ENCODE peak calls at places on chromosomes 11 and 22, in six cellular contexts. C is WTC11, R is KBM-7, B is adipocyte, M is HCT116, S is heart left ventricle. T is an unnamed sample.

GRCh38 chr11:129224538-129224937 is 32.4 kb upstream of the ARHGAP32 start:
- DNase-seq in B (no peak), C (no peak), R (no peak), M (no peak), S (peak), T (no peak)

GRCh38 chr22:32660292-32660691 is 141.2 kb upstream of the TIMP3 start:
- DNase-seq in B (peak), S (peak), C (peak), M (peak), R (peak), T (peak)

GRCh38 chr22:37105990-37106389 is 3.5 kb downstream of the TMPRSS6 start:
- DNase-seq in B (no peak), M (no peak), R (no peak), S (no peak), C (no peak), T (no peak)

GRCh38 chr11:81725691-81726090 is 1008.0 kb downstream of the FAM181B start:
- DNase-seq in C (no peak), S (no peak), B (no peak), M (no peak), R (no peak), T (no peak)

GRCh38 chr11:34936945-34937344 is 20.5 kb downstream of the PDHX start:
- DNase-seq in B (no peak), R (peak), C (no peak), S (no peak), M (no peak), T (no peak)

GRCh38 chr11:130831506-130832385 is 84.5 kb downstream of the SNX19 start:
- DNase-seq in M (no peak), B (peak), S (no peak), R (no peak), C (no peak), T (no peak)

GRCh38 chr22:46086577-46087335 is 63.6 kb upstream of the PPARA start:
- DNase-seq in R (no peak), C (no peak), M (no peak), S (peak), B (no peak), T (no peak)

GRCh38 chr11:64947202-64947814 is 11.6 kb upstream of the GPHA2 start:
- DNase-seq in B (no peak), S (no peak), C (no peak), M (no peak), R (no peak), T (no peak)

GRCh38 chr11:45384711-45385241 is 98.6 kb upstream of the SYT13 start:
- DNase-seq in R (no peak), S (no peak), B (no peak), M (no peak), C (no peak), T (no peak)

GRCh38 chr11:27317751-27318150 is 45.3 kb downstream of the CCDC34 start:
- DNase-seq in B (peak), C (no peak), S (no peak), M (peak), R (no peak), T (no peak)

GRCh38 chr11:95788921-95789505 is 569 bp downstream of the FAM76B start:
- DNase-seq in R (peak), M (no peak), S (peak), B (peak), C (peak), T (peak)

GRCh38 chr11:76329084-76329648 is 51.8 kb downstream of the THAP12 start:
- DNase-seq in M (peak), C (peak), R (no peak), S (no peak), B (no peak), T (no peak)

GRCh38 chr11:9601041-9601875 is 27.8 kb downstream of the WEE1 start:
- DNase-seq in M (no peak), B (no peak), S (peak), C (peak), R (peak), T (no peak)

GRCh38 chr22:17205432-17205831 is 13.8 kb downstream of the ADA2 start:
- DNase-seq in R (peak), C (no peak), B (no peak), M (no peak), S (no peak), T (peak)

GRCh38 chr11:71425851-71426250 is 22.3 kb downstream of the DHCR7 start:
- DNase-seq in S (no peak), R (no peak), B (no peak), C (no peak), M (no peak), T (peak)